ENCODE peak calls at places on chromosomes 7 and 10, in six cellular contexts. R is neural progenitor cell, D is neural crest cell, Q is ELR, O is HT1080, S is GM19239. Z is an unnamed sample.

GRCh38 chr7:82726038-82726800 is 282.6 kb upstream of the CACNA2D1 start:
- DNase-seq in S (no peak), D (no peak), O (no peak), R (no peak), Q (no peak), Z (no peak)

GRCh38 chr7:65454479-65454878 is 80.8 kb downstream of the ZNF92 start:
- DNase-seq in Q (no peak), R (no peak), D (no peak), S (no peak), O (no peak), Z (no peak)

GRCh38 chr7:150311711-150312110 is 11.4 kb upstream of the LRRC61 start:
- DNase-seq in S (no peak), R (no peak), O (no peak), D (no peak), Q (no peak), Z (no peak)

GRCh38 chr7:158828343-158829020 is 827 bp downstream of the ESYT2 start:
- DNase-seq in S (no peak), Q (peak), O (no peak), R (peak), D (peak), Z (no peak)

GRCh38 chr10:43667317-43667731 is 18.6 kb upstream of the ZNF32 start:
- DNase-seq in O (no peak), D (no peak), Q (peak), S (no peak), R (peak), Z (no peak)

GRCh38 chr7:64870656-64871055 is 32.4 kb upstream of the ZNF273 start:
- DNase-seq in O (no peak), Q (no peak), R (no peak), D (no peak), S (no peak), Z (no peak)

GRCh38 chr7:50369408-50370026 is 65.0 kb downstream of the IKZF1 start:
- DNase-seq in D (no peak), O (peak), S (peak), Q (peak), R (peak), Z (peak)

GRCh38 chr10:114626841-114627240 is 31.2 kb downstream of the ABLIM1 start:
- DNase-seq in R (no peak), O (no peak), D (no peak), S (no peak), Q (peak), Z (no peak)

GRCh38 chr7:146772581-146772980 is 656.0 kb downstream of the CNTNAP2 start:
- DNase-seq in S (no peak), R (peak), D (peak), O (no peak), Q (no peak), Z (no peak)

GRCh38 chr10:3065622-3066021 is 1.7 kb upstream of the PFKP start:
- DNase-seq in R (no peak), D (no peak), O (no peak), S (no peak), Q (no peak), Z (no peak)

GRCh38 chr10:6055929-6056328 is 6.2 kb downstream of the IL2RA start:
- DNase-seq in O (no peak), R (no peak), Q (no peak), S (no peak), D (no peak), Z (no peak)

GRCh38 chr7:47470567-47471357 is 111.1 kb downstream of the TNS3 start:
- DNase-seq in Q (no peak), R (peak), S (no peak), O (no peak), D (no peak), Z (no peak)

GRCh38 chr7:142626420-142627035 is 122.7 kb upstream of the PRSS1 start:
- DNase-seq in O (peak), D (peak), R (peak), Q (peak), S (peak), Z (no peak)

GRCh38 chr10:44745920-44746319 is 165.2 kb upstream of the TMEM72 start:
- DNase-seq in D (no peak), Q (no peak), O (no peak), R (no peak), S (no peak), Z (no peak)

GRCh38 chr7:27236053-27236410 is 6.6 kb upstream of the EVX1 start:
- DNase-seq in Q (no peak), O (no peak), S (no peak), D (no peak), R (peak), Z (no peak)